ENCODE peak calls at places on chromosomes 16 and 17, in eight cellular contexts. T is adrenal gland; Y is mucosa of descending colon; K is IMR-90; G is heart left ventricle; L is PC-9; X is SJCRH30; O is naive thymus-derived CD4-positive, alpha-beta T cell. M is an unnamed sample.

GRCh38 chr17:62746941-62747340 is 61.2 kb downstream of the MARCHF10 start:
- DNase-seq in T (no peak), Y (no peak), K (no peak), G (no peak), L (no peak), X (no peak), O (no peak), M (no peak)

GRCh38 chr16:56603589-56603988 is 4.8 kb upstream of the MT2A start:
- DNase-seq in T (peak; percentile 82), Y (no peak), K (peak; percentile 53), G (peak; percentile 57), L (peak; percentile 61), X (peak; percentile 52), O (no peak), M (peak; percentile 52)

GRCh38 chr17:20086416-20087074 is 77.4 kb downstream of the SPECC1 start:
- DNase-seq in T (no peak), Y (no peak), K (no peak), G (peak; percentile 32), L (peak; percentile 43), X (no peak), O (no peak), M (no peak)

GRCh38 chr16:55856950-55857349 is 18.2 kb downstream of the CES5A start:
- DNase-seq in T (no peak), Y (no peak), K (no peak), G (no peak), L (no peak), X (no peak), O (no peak), M (no peak)

GRCh38 chr16:56195151-56195550 is 3.9 kb downstream of the GNAO1 start:
- DNase-seq in T (no peak), Y (no peak), K (no peak), G (no peak), L (peak; percentile 57), X (no peak), O (no peak), M (no peak)

GRCh38 chr16:68227850-68228553 is 7.9 kb downstream of the ESRP2 start:
- DNase-seq in T (no peak), Y (no peak), K (no peak), G (no peak), L (no peak), X (peak; percentile 84), O (no peak), M (no peak)

GRCh38 chr17:2909164-2909852 is 113.1 kb downstream of the RAP1GAP2 start:
- DNase-seq in T (no peak), Y (no peak), K (no peak), G (no peak), L (no peak), X (peak; percentile 58), O (no peak), M (no peak)

GRCh38 chr16:3187798-3188674 is at the start of gene OR1F1:
- DNase-seq in T (no peak), Y (no peak), K (peak; percentile 80), G (no peak), L (peak; percentile 80), X (peak; percentile 79), O (no peak), M (peak; percentile 70)

GRCh38 chr17:80892019-80892855 is 99.4 kb upstream of the CHMP6 start:
- DNase-seq in T (peak; percentile 95), Y (peak; percentile 86), K (peak; percentile 99), G (peak; percentile 83), L (peak; percentile 85), X (peak; percentile 86), O (no peak), M (peak; percentile 85)

GRCh38 chr17:76278952-76279741 is 14.0 kb downstream of the UBALD2 start:
- DNase-seq in T (peak; percentile 90), Y (peak; percentile 88), K (peak; percentile 62), G (peak; percentile 81), L (peak; percentile 47), X (peak; percentile 97), O (peak; percentile 69), M (peak; percentile 91)

GRCh38 chr16:1121601-1122000 is 25.6 kb upstream of the C1QTNF8 start:
- DNase-seq in T (no peak), Y (no peak), K (no peak), G (no peak), L (no peak), X (no peak), O (no peak), M (no peak)

GRCh38 chr16:81838794-81839193 is 59.7 kb downstream of the PLCG2 start:
- DNase-seq in T (no peak), Y (no peak), K (peak; percentile 9), G (no peak), L (peak; percentile 69), X (no peak), O (no peak), M (no peak)

GRCh38 chr17:80737106-80738019 is 192.7 kb downstream of the RPTOR start:
- DNase-seq in T (no peak), Y (no peak), K (no peak), G (no peak), L (no peak), X (no peak), O (no peak), M (no peak)

GRCh38 chr17:43528988-43529814 is 16.9 kb downstream of the ETV4 start:
- DNase-seq in T (no peak), Y (no peak), K (no peak), G (no peak), L (no peak), X (no peak), O (no peak), M (no peak)

GRCh38 chr17:45428954-45429337 is 3.7 kb downstream of the ARHGAP27 start:
- DNase-seq in T (no peak), Y (no peak), K (no peak), G (no peak), L (peak; percentile 5), X (no peak), O (no peak), M (no peak)

GRCh38 chr17:45430006-45430737 is 2.5 kb downstream of the ARHGAP27 start:
- DNase-seq in T (no peak), Y (no peak), K (no peak), G (no peak), L (no peak), X (no peak), O (no peak), M (no peak)

GRCh38 chr17:45430738-45431530 is 1.7 kb downstream of the ARHGAP27 start:
- DNase-seq in T (no peak), Y (peak; percentile 86), K (no peak), G (no peak), L (peak; percentile 82), X (no peak), O (no peak), M (no peak)

GRCh38 chr17:45428050-45428953 is 4.4 kb downstream of the ARHGAP27 start:
- DNase-seq in T (peak; percentile 68), Y (peak; percentile 84), K (peak; percentile 42), G (peak; percentile 65), L (peak; percentile 63), X (peak; percentile 84), O (peak; percentile 62), M (peak; percentile 78)

GRCh38 chr17:45429338-45430005 is 3.2 kb downstream of the ARHGAP27 start:
- DNase-seq in T (no peak), Y (no peak), K (no peak), G (no peak), L (peak; percentile 28), X (no peak), O (no peak), M (no peak)
- H3K4me3 ChIP-seq in T (no peak overlapping the region), Y (no peak overlapping the region), K (no peak overlapping the region), G (no peak overlapping the region), L (no peak overlapping the region), X (no peak overlapping the region), O (no peak overlapping the region), M (no peak overlapping the region)

DNA sequence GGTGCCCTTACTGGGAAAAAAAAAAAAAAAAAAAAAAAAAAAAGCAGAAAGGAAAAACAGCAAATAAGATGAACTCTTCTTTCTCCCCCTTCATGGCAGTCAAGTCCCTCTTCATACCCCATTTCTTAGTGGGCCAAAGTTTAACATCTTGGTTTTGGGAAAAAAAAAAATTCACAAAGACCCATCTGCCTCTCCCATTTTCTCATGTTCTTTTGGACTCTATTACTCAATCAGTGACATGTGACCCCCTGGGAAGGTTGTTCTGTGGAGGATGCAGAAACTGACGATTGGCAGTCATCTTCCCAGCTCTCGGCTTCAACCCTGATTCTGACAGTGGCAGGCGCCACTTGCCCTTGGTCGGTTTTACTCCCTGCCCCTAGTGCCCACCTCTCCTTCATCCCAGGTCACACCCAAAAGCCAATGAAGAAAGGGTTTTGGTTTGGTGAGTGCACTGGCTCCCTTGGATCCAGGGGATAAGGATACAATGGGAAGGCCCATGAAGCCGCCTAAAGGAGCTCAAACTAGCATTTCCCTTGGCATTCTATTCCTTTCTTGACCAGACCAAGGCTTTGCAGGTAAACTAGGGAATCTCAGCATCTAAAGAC is 60.7 kb upstream of the TBX2 start:
- DNase-seq in T (no peak), Y (no peak), K (no peak), G (no peak), L (no peak), X (no peak), O (no peak), M (no peak)
- H3K4me3 ChIP-seq in T (no peak overlapping the region), Y (no peak overlapping the region), K (no peak overlapping the region), G (no peak overlapping the region), L (no peak overlapping the region), X (no peak overlapping the region), O (no peak overlapping the region), M (no peak overlapping the region)

DNA sequence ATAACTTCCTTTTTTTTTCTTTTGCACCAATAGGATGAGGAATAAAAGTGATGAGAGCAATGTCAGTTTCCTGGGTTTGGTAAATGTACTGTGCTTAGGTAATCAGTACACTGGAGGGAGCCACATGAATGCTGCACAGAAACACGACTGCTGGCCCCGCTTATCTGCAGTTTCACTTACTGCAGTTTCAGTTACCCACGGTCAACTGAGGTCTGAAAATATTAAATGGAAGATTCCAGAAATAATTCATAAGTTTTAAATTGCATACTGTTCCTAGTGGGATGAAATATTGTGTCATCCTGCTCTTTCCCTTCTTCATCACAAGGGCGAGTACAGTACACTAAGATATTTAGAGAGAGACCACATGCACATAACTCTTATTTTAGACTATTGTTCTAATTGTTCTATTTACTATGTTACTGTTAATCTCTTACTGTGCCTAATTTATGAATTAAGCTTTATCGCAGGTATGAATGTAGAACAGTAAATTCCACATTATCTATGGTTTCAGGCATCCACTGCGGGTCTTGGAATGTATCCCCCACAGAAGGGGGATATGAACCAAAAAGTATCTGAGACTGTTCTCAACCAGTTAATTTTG is 6.4 kb upstream of the LGALS3BP start:
- DNase-seq in T (peak; percentile 82), Y (peak; percentile 55), K (peak; percentile 39), G (no peak), L (no peak), X (peak; percentile 79), O (no peak), M (no peak)
- H3K4me3 ChIP-seq in T (no peak overlapping the region), Y (no peak overlapping the region), K (no peak overlapping the region), G (peak overlapping the region; percentile 47), L (peak overlapping the region; percentile 48), X (peak overlapping the region; percentile 48), O (peak overlapping the region; percentile 11), M (peak overlapping the region; percentile 37)

GRCh38 chr17:40340880-40341807 is 23.4 kb downstream of the GJD3 start:
- DNase-seq in T (peak; percentile 96), Y (peak; percentile 97), K (peak; percentile 73), G (peak; percentile 92), L (peak; percentile 73), X (peak; percentile 81), O (peak; percentile 84), M (peak; percentile 88)
- H3K4me3 ChIP-seq in T (peak overlapping the region; percentile 3), Y (peak overlapping the region; percentile 69), K (peak overlapping the region; percentile 82), G (peak overlapping the region; percentile 77), L (peak overlapping the region; percentile 65), X (peak overlapping the region; percentile 70), O (peak overlapping the region; percentile 73), M (peak overlapping the region; percentile 65)

M was measured in BE2C.